ENCODE peak calls at places on chromosomes 1 and 21, in ten cellular contexts. N, X, S, K, C, O, R, I, A and D are unnamed samples. For H3K4me1, the result is how much of the 10 kb centered on the place peaks cover.

GRCh38 chr1:200873116-200873670 is 412 bp downstream of the GPR25 start:
- DNase-seq in A (no peak), N (no peak), S (no peak), X (no peak), I (no peak), C (no peak), K (no peak), R (no peak), O (no peak), D (no peak)

GRCh38 chr1:145846191-145846590 is 761 bp downstream of the NUDT17 start:
- DNase-seq in O (no peak), R (peak), N (peak), I (peak), C (no peak), K (no peak), X (no peak), A (no peak), S (no peak), D (peak)

GRCh38 chr1:8822383-8823294 is 5.2 kb upstream of the RERE start:
- DNase-seq in N (no peak), C (no peak), K (no peak), O (no peak), S (peak), A (no peak), R (no peak), I (no peak), X (peak), D (no peak)

GRCh38 chr1:186605762-186606350 is 74.4 kb downstream of the PTGS2 start:
- DNase-seq in O (no peak), S (no peak), R (peak), N (peak), C (peak), A (no peak), K (no peak), I (no peak), X (peak), D (no peak)

GRCh38 chr1:155022927-155023236 is 10.7 kb downstream of the DCST2 start:
- DNase-seq in C (peak), I (no peak), O (peak), R (no peak), S (no peak), A (no peak), N (no peak), X (no peak), K (no peak), D (no peak)

GRCh38 chr21:45277101-45278045 is 10.3 kb downstream of the POFUT2 start:
- DNase-seq in S (peak), C (peak), O (no peak), X (no peak), R (no peak), K (no peak), I (no peak), A (no peak), N (no peak), D (no peak)

GRCh38 chr1:165257969-165258459 is 98.5 kb downstream of the LMX1A start:
- DNase-seq in C (peak), S (peak), X (peak), N (peak), K (no peak), R (peak), I (peak), O (peak), A (no peak), D (no peak)

GRCh38 chr1:59232209-59232608 is 64.7 kb upstream of the FGGY start:
- DNase-seq in N (no peak), O (peak), A (no peak), S (no peak), X (no peak), K (no peak), C (no peak), I (peak), R (no peak), D (no peak)

GRCh38 chr1:61139324-61140055 is 57.1 kb downstream of the NFIA start:
- DNase-seq in R (no peak), I (no peak), O (no peak), A (no peak), N (no peak), S (no peak), K (no peak), X (no peak), C (peak), D (no peak)

GRCh38 chr1:72936151-72936740 is 653.9 kb upstream of the NEGR1 start:
- DNase-seq in R (no peak), N (no peak), X (no peak), A (no peak), S (no peak), C (no peak), O (no peak), I (no peak), K (no peak), D (no peak)
- H3K4me3 ChIP-seq in R (no peak), N (no peak), X (no peak), A (no peak), S (no peak), C (no peak), O (no peak), I (no peak), K (no peak), D (no peak)

GRCh38 chr1:31573261-31573660 is 3.1 kb upstream of the TINAGL1 start:
- DNase-seq in S (no peak), K (no peak), X (no peak), I (no peak), R (no peak), C (no peak), N (no peak), A (peak), O (no peak), D (no peak)
- H3K4me1 ChIP-seq in S (half or more), K (under half), X (under half), I (under half), R (under half), C (under half), N (under half), A (under half), O (half or more), D (under half)

GRCh38 chr21:27261676-27262075 is 294.8 kb upstream of the ADAMTS5 start:
- DNase-seq in C (no peak), O (no peak), R (no peak), S (no peak), A (no peak), X (no peak), I (no peak), K (no peak), N (no peak), D (no peak)
- H3K4me3 ChIP-seq in C (no peak), O (no peak), R (no peak), S (no peak), A (no peak), X (no peak), I (no peak), K (no peak), N (no peak), D (no peak)

GRCh38 chr1:47192458-47193384 is 2.9 kb upstream of the PDZK1IP1 start:
- DNase-seq in S (peak), N (peak), A (peak), X (peak), C (peak), K (no peak), I (peak), R (peak), O (peak), D (peak)
- H3K4me1 ChIP-seq in S (under half), N (under half), A (under half), X (under half), C (under half), K (under half), I (under half), R (under half), O (under half), D (under half)

DNA sequence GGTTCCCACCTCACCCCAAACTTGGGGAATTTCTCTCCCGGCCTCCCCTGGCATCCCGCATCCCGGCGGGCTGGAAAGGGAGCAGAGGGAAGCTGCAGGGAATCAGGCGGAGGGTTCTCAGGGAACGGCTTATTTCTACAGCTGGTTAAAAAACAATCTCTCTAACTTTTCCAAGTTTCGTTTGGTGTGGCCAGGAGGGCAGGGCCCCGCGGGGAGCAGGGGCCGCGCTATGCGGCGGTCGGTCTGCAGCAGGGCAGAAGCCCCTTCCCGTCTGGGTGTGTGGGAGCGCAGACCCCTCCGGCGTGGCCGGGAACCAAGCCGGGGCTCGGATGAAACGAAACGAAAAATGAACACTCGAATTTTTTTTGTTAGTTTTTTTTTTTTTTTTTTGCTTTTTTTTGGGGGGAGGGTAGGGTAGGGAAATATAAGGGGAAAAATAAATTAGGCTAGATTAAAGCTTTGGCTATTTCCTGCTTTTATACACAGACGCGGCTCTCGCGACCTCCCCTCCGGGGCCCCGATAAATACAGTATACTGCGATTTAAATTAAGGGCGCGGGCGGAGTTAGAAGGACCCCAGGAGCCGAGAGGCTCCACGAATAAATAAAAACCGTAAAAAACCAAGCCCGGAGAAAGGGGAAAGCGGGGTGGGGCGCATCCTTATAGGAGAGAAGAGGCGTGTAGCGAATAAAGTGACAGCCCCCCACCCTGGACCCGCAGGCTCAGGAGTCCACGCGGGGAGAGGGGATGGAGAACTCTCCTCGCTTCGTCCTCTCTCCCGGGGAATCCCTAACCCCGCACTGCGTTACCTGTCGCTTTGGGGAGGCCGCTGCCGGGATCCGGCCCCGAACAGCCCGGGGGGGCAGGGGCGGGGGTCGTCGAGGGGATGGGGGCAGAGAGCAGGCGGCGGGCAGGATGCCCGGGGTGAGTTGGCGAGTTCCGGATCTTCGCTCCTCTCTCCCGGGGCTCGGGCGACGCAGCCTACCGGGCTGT is 2.1 kb downstream of the POU3F1 start:
- DNase-seq in K (no peak), X (no peak), C (no peak), A (peak), O (no peak), I (no peak), N (no peak), S (no peak), R (no peak), D (no peak)
- H3K4me3 ChIP-seq in K (peak), X (peak), C (peak), A (peak), O (no peak), I (no peak), N (no peak), S (no peak), R (peak), D (no peak)

GRCh38 chr1:234958702-234959649 is 169.7 kb downstream of the TOMM20 start:
- DNase-seq in N (no peak), S (no peak), R (no peak), K (no peak), I (no peak), C (no peak), O (no peak), X (no peak), A (no peak), D (no peak)
- H3K4me1 ChIP-seq in N (half or more), S (half or more), R (under half), K (under half), I (under half), C (half or more), O (half or more), X (half or more), A (half or more), D (half or more)